ENCODE peak calls at places on chromosomes 1 and 21, in six cellular contexts. E, B, L, F, J and Q are unnamed samples.
A peak's percentile ranks its signal among the peaks of the same experiment; 100 is the strongest.

GRCh38 chr21:38721983-38722382 is 83.7 kb upstream of the ETS2 start:
- DNase-seq in E (no peak), B (no peak), L (no peak), F (peak; percentile 27), J (no peak), Q (no peak)

GRCh38 chr1:229862017-229862774 is 204.8 kb upstream of the GALNT2 start:
- DNase-seq in E (no peak), B (no peak), L (no peak), F (no peak), J (peak; percentile 62), Q (peak; percentile 62)

GRCh38 chr1:53162621-53163020 is 20.2 kb upstream of the SLC1A7 start:
- DNase-seq in E (no peak), B (no peak), L (no peak), F (no peak), J (no peak), Q (no peak)

GRCh38 chr1:9922342-9922741 is 12.3 kb upstream of the CTNNBIP1 start:
- DNase-seq in E (no peak), B (no peak), L (no peak), F (no peak), J (peak; percentile 65), Q (no peak)

GRCh38 chr1:20891091-20891490 is 104.0 kb upstream of the HP1BP3 start:
- DNase-seq in E (no peak), B (no peak), L (no peak), F (peak; percentile 30), J (no peak), Q (no peak)

GRCh38 chr1:40001456-40001855 is 39.1 kb upstream of the CAP1 start:
- DNase-seq in E (no peak), B (no peak), L (no peak), F (no peak), J (no peak), Q (no peak)

GRCh38 chr1:40930174-40930573 is 49.3 kb upstream of the CTPS1 start:
- DNase-seq in E (no peak), B (no peak), L (no peak), F (no peak), J (no peak), Q (no peak)

GRCh38 chr21:38918629-38919346 is 113.1 kb downstream of the ETS2 start:
- DNase-seq in E (no peak), B (no peak), L (no peak), F (no peak), J (peak; percentile 42), Q (no peak)

GRCh38 chr1:154833841-154834240 is 36.2 kb downstream of the KCNN3 start:
- DNase-seq in E (no peak), B (no peak), L (no peak), F (no peak), J (no peak), Q (no peak)

GRCh38 chr1:192601145-192602048 is 25.8 kb downstream of the RGS1 start:
- DNase-seq in E (no peak), B (no peak), L (no peak), F (peak; percentile 29), J (no peak), Q (no peak)

GRCh38 chr1:61143821-61144220 is 61.5 kb downstream of the NFIA start:
- DNase-seq in E (no peak), B (no peak), L (no peak), F (peak; percentile 33), J (no peak), Q (no peak)

GRCh38 chr1:193264313-193265065 is 78.1 kb upstream of the B3GALT2 start:
- DNase-seq in E (no peak), B (no peak), L (no peak), F (peak; percentile 56), J (no peak), Q (no peak)

GRCh38 chr1:205261946-205262668 is 34.4 kb downstream of the TMCC2 start:
- DNase-seq in E (no peak), B (no peak), L (no peak), F (peak; percentile 61), J (no peak), Q (no peak)

GRCh38 chr21:17441370-17441769 is 71.5 kb upstream of the CXADR start:
- DNase-seq in E (no peak), B (no peak), L (no peak), F (no peak), J (no peak), Q (peak; percentile 30)

GRCh38 chr1:203055166-203055799 is 29.0 kb downstream of the PPFIA4 start:
- DNase-seq in E (no peak), B (no peak), L (no peak), F (no peak), J (peak; percentile 86), Q (peak; percentile 8)

GRCh38 chr21:22490044-22490443 is 1491.8 kb downstream of the NCAM2 start:
- DNase-seq in E (no peak), B (no peak), L (no peak), F (no peak), J (no peak), Q (no peak)

GRCh38 chr1:107000907-107001306 is 55.6 kb upstream of the PRMT6 start:
- DNase-seq in E (no peak), B (no peak), L (no peak), F (no peak), J (no peak), Q (no peak)

GRCh38 chr1:19390901-19391595 is 78.9 kb downstream of the SLC66A1 start:
- DNase-seq in E (peak; percentile 73), B (peak; percentile 80), L (peak; percentile 64), F (peak; percentile 91), J (peak; percentile 60), Q (peak; percentile 66)

GRCh38 chr1:93738075-93738622 is 56.5 kb upstream of the BCAR3 start:
- DNase-seq in E (no peak), B (no peak), L (peak; percentile 72), F (peak; percentile 99), J (no peak), Q (no peak)

GRCh38 chr1:87560961-87561360 is 232.3 kb downstream of the LMO4 start:
- DNase-seq in E (no peak), B (no peak), L (no peak), F (peak; percentile 5), J (no peak), Q (no peak)

GRCh38 chr1:43349594-43350306 is 9.0 kb upstream of the CDC20 start:
- DNase-seq in E (no peak), B (no peak), L (peak; percentile 80), F (peak; percentile 50), J (no peak), Q (no peak)

GRCh38 chr1:24806588-24806987 is 61.3 kb downstream of the CLIC4 start:
- DNase-seq in E (no peak), B (no peak), L (no peak), F (no peak), J (no peak), Q (no peak)

GRCh38 chr1:67835663-67836452 is 2.6 kb upstream of the GNG12 start:
- DNase-seq in E (no peak), B (no peak), L (no peak), F (no peak), J (no peak), Q (peak; percentile 25)

GRCh38 chr1:234661249-234661928 is 51.4 kb upstream of the IRF2BP2 start:
- DNase-seq in E (no peak), B (no peak), L (no peak), F (no peak), J (no peak), Q (no peak)

GRCh38 chr1:162298266-162298665 is 78.4 kb downstream of the SPATA46 start:
- DNase-seq in E (no peak), B (no peak), L (no peak), F (no peak), J (no peak), Q (no peak)

GRCh38 chr1:247193958-247194357 is 22.1 kb upstream of the ZNF124 start:
- DNase-seq in E (no peak), B (no peak), L (no peak), F (no peak), J (no peak), Q (no peak)
- H3K9me3 ChIP-seq in E (peaks cover 29% of the 10 kb centered on the region), B (no peaks in the 10 kb centered on the region), L (peaks cover 10% of the 10 kb centered on the region), F (peaks cover 3% of the 10 kb centered on the region), J (peaks cover 75% of the 10 kb centered on the region), Q (peaks cover 13% of the 10 kb centered on the region)

DNA sequence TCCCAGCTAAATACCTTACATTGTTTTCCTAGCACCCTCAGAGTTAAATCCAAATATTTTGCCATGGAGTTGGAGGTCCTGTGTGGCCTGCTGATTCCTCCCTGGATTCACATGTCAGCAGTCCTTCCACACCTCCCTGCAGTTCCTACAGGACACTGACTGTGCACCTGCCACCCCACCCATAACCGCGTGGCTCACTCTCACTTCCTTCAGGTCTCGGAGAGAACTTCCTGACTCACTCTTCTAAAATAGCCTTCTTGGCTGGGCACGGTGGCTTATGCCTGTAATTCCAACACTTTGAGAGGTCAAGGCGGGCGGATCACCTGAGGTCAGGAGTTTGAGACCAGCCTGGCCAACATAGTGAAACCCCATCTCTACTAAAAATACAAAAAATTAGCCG is 8.4 kb upstream of the CAMTA1 start:
- DNase-seq in E (no peak), B (no peak), L (no peak), F (no peak), J (no peak), Q (no peak)
- H3K4me3 ChIP-seq in E (no peak overlapping the region), B (no peak overlapping the region), L (no peak overlapping the region), F (no peak overlapping the region), J (no peak overlapping the region), Q (no peak overlapping the region)

DNA sequence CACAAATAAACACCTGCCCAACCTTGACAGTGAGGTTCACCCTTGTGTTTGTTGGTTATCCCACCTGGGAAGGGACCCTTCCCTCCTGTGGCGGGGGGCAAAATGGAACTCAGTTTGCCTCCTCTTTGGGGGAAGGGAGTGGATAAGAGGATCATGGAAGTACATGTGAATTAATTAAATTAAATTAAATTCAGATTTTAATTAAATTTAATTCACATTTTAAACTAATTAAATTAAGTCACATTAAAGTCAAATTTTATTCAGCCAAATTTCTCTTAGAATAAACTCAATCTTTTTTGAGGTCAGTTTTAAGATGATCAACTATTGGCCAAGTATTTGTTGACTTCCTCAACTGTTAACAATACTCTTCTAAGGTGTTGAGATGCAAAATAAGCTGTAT is 252.4 kb upstream of the AJAP1 start:
- DNase-seq in E (no peak), B (no peak), L (no peak), F (no peak), J (no peak), Q (no peak)
- H3K9me3 ChIP-seq in E (no peaks in the 10 kb centered on the region), B (peaks cover 2% of the 10 kb centered on the region), L (peaks cover 75% of the 10 kb centered on the region), F (no peaks in the 10 kb centered on the region), J (no peaks in the 10 kb centered on the region), Q (no peaks in the 10 kb centered on the region)

GRCh38 chr1:29258189-29258973 is 22.1 kb downstream of the PTPRU start:
- DNase-seq in E (no peak), B (no peak), L (no peak), F (no peak), J (peak; percentile 43), Q (no peak)

GRCh38 chr1:29256979-29257804 is 20.9 kb downstream of the PTPRU start:
- DNase-seq in E (no peak), B (no peak), L (no peak), F (peak; percentile 53), J (peak; percentile 62), Q (peak; percentile 79)

GRCh38 chr1:29259802-29260441 is 23.6 kb downstream of the PTPRU start:
- DNase-seq in E (no peak), B (no peak), L (no peak), F (peak; percentile 73), J (peak; percentile 91), Q (no peak)

GRCh38 chr1:29258974-29259801 is 22.9 kb downstream of the PTPRU start:
- DNase-seq in E (no peak), B (no peak), L (no peak), F (peak; percentile 27), J (peak; percentile 79), Q (no peak)

DNA sequence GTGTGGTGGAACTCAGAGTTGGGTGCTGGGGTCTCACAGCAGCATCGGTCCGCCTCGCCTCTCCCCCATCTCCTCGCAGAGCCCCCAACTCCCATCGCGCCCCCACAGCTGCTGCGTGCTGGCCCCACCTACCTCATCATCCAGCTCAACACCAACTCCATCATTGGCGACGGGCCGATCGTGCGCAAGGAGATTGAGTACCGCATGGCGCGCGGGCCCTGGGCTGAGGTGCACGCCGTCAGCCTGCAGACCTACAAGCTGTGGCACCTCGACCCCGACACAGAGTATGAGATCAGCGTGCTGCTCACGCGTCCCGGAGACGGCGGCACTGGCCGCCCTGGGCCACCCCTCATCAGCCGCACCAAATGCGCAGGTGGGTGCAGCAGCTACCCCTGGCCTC is 24.2 kb downstream of the PTPRU start:
- DNase-seq in E (no peak), B (no peak), L (no peak), F (no peak), J (peak; percentile 76), Q (no peak)
- H3K4me3 ChIP-seq in E (no peak overlapping the region), B (no peak overlapping the region), L (peak overlapping the region; percentile 62), F (no peak overlapping the region), J (no peak overlapping the region), Q (no peak overlapping the region)